ENCODE peak calls at places on chromosomes 3 and 15, in four cellular contexts. F, T, S and P are unnamed samples.

GRCh38 chr15:48974865-48975264 is 11.1 kb upstream of the SHC4 start:
- DNase-seq in F (no peak), T (no peak), S (no peak), P (no peak)

GRCh38 chr3:53109822-53110771 is 20.1 kb downstream of the RFT1 start:
- DNase-seq in F (peak; percentile 45), T (no peak), S (no peak), P (no peak)

GRCh38 chr3:149330609-149331008 is 2.8 kb downstream of the TM4SF18 start:
- DNase-seq in F (no peak), T (no peak), S (no peak), P (no peak)

GRCh38 chr3:42439461-42440075 is 29.2 kb upstream of the LYZL4 start:
- DNase-seq in F (no peak), T (no peak), S (no peak), P (no peak)

GRCh38 chr3:34783881-34784280 is 855.4 kb upstream of the ARPP21 start:
- DNase-seq in F (no peak), T (no peak), S (no peak), P (no peak)

GRCh38 chr3:122077293-122078234 is 22.4 kb downstream of the CD86 start:
- DNase-seq in F (no peak), T (no peak), S (no peak), P (no peak)

GRCh38 chr3:138923531-138923994 is 23.4 kb downstream of the FOXL2 start:
- DNase-seq in F (peak; percentile 91), T (peak; percentile 71), S (peak; percentile 71), P (peak; percentile 90)

GRCh38 chr15:63461230-63461629 is 43.2 kb upstream of the USP3 start:
- DNase-seq in F (peak; percentile 61), T (no peak), S (no peak), P (peak; percentile 51)

GRCh38 chr15:100521907-100522306 is 6.8 kb downstream of the CERS3 start:
- DNase-seq in F (no peak), T (no peak), S (no peak), P (no peak)

GRCh38 chr3:105427332-105427731 is 60.6 kb downstream of the ALCAM start:
- DNase-seq in F (no peak), T (no peak), S (no peak), P (no peak)

DNA sequence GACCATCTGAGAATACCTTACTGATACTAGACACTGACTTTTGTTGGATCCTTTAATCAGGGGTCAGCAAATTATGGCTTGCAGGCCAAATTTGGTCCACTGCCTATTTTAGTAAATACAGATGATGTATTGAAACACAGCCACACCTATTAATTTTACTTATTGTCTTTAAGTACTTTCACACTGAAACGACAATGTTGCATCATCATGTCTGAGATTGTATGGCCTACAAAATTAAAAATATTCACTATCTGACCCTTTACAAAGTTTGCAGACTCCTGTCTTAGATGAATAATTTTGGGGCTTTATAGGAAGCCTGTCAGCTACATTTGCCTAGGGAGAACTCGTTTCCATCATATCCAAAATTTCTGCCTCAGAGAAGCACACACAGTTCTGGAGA is 503.2 kb upstream of the TGFBR2 start:
- DNase-seq in F (no peak), T (no peak), S (no peak), P (no peak)
- TF ChIP-seq CTCF in F (no peak), T (no peak), S (no peak), P (no peak)

DNA sequence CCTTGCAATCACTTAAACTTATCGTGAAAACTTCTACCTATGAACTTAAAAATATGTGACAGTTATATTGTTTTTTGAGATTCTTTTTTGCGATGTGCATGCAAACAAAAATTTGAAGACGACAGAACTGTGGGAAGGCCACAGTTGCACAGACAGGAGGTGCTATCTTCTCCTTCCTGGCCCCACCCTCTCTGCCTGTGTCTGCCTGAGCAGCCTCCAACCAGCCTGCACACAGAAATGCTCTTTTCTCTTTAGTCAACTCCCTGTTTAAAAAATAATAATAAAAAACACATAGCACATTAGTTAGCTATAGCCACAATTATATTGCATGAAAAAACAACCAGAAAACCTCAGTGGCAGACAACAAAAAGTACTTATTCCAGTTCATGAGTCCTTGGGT is 212.2 kb downstream of the ZNF621 start:
- DNase-seq in F (no peak), T (no peak), S (no peak), P (no peak)
- TF ChIP-seq CTCF in F (no peak), T (no peak), S (no peak), P (no peak)

GRCh38 chr3:140440446-140440845 is 237.4 kb upstream of the TRIM42 start:
- DNase-seq in F (no peak), T (no peak), S (no peak), P (no peak)
- TF ChIP-seq CTCF in F (no peak), T (no peak), S (no peak), P (no peak)

DNA sequence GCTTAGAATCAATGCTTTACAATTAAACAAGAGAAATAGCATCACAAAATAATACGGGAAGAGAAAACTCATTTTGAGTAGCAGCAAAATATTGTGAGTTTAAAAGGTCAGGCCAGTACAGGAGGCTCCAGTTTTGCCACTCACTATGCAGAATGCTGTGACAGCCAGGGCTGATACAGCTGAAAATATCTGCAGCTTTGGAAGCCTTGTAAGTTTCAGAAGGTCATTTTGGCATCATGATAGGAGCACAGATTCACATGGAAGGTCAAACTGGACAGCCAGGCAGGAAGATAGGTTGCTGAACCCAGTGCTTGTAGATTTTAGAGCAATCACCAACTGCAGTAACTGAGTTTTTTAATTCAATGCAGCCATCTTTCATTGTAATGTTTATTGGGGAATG is 14.1 kb downstream of the MBNL1 start:
- DNase-seq in F (no peak), T (no peak), S (no peak), P (no peak)
- TF ChIP-seq CTCF in F (no peak), T (no peak), S (no peak), P (no peak)

GRCh38 chr3:13620776-13621365 is 71.9 kb downstream of the FBLN2 start:
- DNase-seq in F (no peak), T (no peak), S (no peak), P (no peak)

GRCh38 chr3:13618836-13619235 is 69.9 kb downstream of the FBLN2 start:
- DNase-seq in F (no peak), T (no peak), S (no peak), P (no peak)

GRCh38 chr3:13620281-13620680 is 71.4 kb downstream of the FBLN2 start:
- DNase-seq in F (no peak), T (no peak), S (no peak), P (no peak)

GRCh38 chr3:13617981-13618380 is 69.1 kb downstream of the FBLN2 start:
- DNase-seq in F (no peak), T (no peak), S (no peak), P (no peak)

GRCh38 chr3:13619661-13620230 is 70.8 kb downstream of the FBLN2 start:
- DNase-seq in F (no peak), T (no peak), S (no peak), P (no peak)
- TF ChIP-seq CTCF in F (no peak), T (no peak), S (no peak), P (no peak)

GRCh38 chr3:47443611-47443995 is 32.1 kb downstream of the SCAP start:
- DNase-seq in F (peak; percentile 53), T (no peak), S (no peak), P (no peak)

GRCh38 chr3:47436180-47436579 is 39.6 kb downstream of the SCAP start:
- DNase-seq in F (no peak), T (no peak), S (no peak), P (no peak)

GRCh38 chr3:47441796-47442551 is 33.8 kb downstream of the SCAP start:
- DNase-seq in F (no peak), T (no peak), S (no peak), P (no peak)

GRCh38 chr3:47444103-47444502 is 31.6 kb downstream of the SCAP start:
- DNase-seq in F (no peak), T (no peak), S (no peak), P (no peak)

DNA sequence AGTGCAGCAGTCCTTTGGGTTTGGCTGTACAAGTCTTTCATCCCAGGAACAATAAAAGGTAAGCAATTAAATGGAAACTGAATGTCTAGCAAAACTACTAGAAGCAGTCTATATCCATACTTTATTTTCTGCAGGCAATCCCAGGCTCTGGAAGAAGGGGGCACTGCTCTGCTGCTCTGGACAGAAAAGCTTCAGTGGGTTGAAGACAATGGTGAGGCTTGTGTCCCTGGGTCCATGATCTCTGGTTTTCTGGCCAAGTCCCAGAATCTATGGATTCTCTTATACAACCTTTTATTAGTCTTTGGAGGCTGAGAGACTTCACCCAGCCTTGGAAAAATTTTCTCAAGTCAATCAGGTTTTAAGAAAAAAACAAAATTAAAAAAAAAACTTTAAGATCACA is 35.6 kb downstream of the SCAP start:
- DNase-seq in F (no peak), T (no peak), S (no peak), P (no peak)
- TF ChIP-seq CTCF in F (no peak), T (no peak), S (no peak), P (no peak)

DNA sequence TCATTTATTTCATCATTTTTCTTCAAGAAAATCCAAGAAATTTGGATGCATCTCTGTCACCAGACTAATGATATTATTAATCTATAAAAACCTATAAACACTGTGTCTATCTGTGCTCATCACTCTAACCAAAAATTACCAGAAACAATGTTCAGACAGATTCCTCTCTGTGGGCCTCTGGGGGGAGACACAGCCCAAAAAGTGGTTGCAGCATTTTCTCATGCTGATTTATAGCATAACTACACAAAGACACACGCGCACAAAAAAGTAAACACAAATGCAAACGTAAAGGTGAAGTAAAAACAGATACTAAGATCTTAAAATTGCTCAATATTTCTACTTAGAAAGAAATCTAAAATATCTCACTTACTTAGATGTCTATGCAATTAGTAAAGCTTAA is 976.0 kb downstream of the GBE1 start:
- DNase-seq in F (no peak), T (no peak), S (no peak), P (no peak)
- TF ChIP-seq CTCF in F (no peak), T (no peak), S (no peak), P (peak; percentile 28)

GRCh38 chr3:108011616-108012015 is 79.2 kb downstream of the CD47 start:
- DNase-seq in F (no peak), T (no peak), S (no peak), P (no peak)
- TF ChIP-seq CTCF in F (no peak), T (no peak), S (no peak), P (no peak)

DNA sequence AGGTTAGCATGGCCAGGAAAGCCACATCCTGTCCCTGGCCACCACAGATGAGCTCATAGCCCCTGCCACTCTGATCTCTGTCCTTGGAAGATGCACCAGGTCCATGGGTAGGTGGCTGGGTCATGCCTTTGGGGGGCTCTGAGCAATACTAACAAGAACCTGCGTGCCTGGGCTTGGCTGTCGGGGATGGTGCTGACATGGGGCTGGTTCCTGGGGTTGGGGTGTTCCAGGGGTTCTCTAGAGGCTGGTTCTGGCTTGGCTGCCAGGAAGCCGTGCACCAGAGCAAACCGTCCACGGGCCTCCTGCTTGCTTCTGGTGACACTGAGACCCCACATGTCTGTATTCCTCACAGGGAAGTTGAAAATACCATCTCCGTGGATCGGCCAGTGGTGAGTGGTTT is 44.1 kb downstream of the CAPN3 start:
- DNase-seq in F (no peak), T (no peak), S (no peak), P (no peak)
- TF ChIP-seq CTCF in F (no peak), T (no peak), S (no peak), P (no peak)

GRCh38 chr3:160928183-160928718 is 172.2 kb downstream of the PPM1L start:
- DNase-seq in F (no peak), T (no peak), S (no peak), P (no peak)
- TF ChIP-seq CTCF in F (no peak), T (no peak), S (peak; percentile 29), P (no peak)